ENCODE peak calls at places on chromosomes 5 and 9, in five cellular contexts. C is stimulated activated naive CD4-positive, alpha-beta T cell; O is Kasumi-1; M is HCT116; V is GM12892. J is an unnamed sample.

GRCh38 chr5:116573617-116574431 is 799 bp downstream of the SEMA6A start:
- DNase-seq in C (no peak), O (peak; percentile 34), M (no peak), V (no peak), J (peak; percentile 90)

GRCh38 chr9:96491079-96491879 is 41.3 kb downstream of the HABP4 start:
- DNase-seq in C (no peak), O (no peak), M (peak; percentile 35), V (no peak), J (no peak)

GRCh38 chr5:66658516-66658915 is 62.3 kb downstream of the MAST4 start:
- DNase-seq in C (no peak), O (no peak), M (no peak), V (no peak), J (no peak)

GRCh38 chr9:7533376-7534090 is 266.0 kb downstream of the DMAC1 start:
- DNase-seq in C (no peak), O (no peak), M (no peak), V (no peak), J (no peak)

GRCh38 chr5:97846646-97847045 is 663.6 kb upstream of the RIOK2 start:
- DNase-seq in C (no peak), O (no peak), M (no peak), V (no peak), J (no peak)

GRCh38 chr5:143021595-143021994 is 251.4 kb downstream of the ARHGAP26 start:
- DNase-seq in C (no peak), O (no peak), M (no peak), V (no peak), J (no peak)

GRCh38 chr9:137723396-137724113 is 104.8 kb downstream of the EHMT1 start:
- DNase-seq in C (peak; percentile 46), O (no peak), M (no peak), V (no peak), J (peak; percentile 39)

GRCh38 chr9:98886691-98887229 is 56.9 kb upstream of the COL15A1 start:
- DNase-seq in C (no peak), O (no peak), M (no peak), V (no peak), J (no peak)

GRCh38 chr5:163105456-163105855 is 331.9 kb upstream of the CCNG1 start:
- DNase-seq in C (no peak), O (no peak), M (no peak), V (no peak), J (no peak)

GRCh38 chr5:10726179-10726912 is 34.7 kb downstream of the DAP start:
- DNase-seq in C (no peak), O (no peak), M (no peak), V (no peak), J (no peak)

GRCh38 chr9:27770541-27770940 is 197.3 kb upstream of the C9orf72 start:
- DNase-seq in C (no peak), O (no peak), M (no peak), V (no peak), J (no peak)

GRCh38 chr5:75012748-75013147 is 39.6 kb downstream of the GCNT4 start:
- DNase-seq in C (no peak), O (no peak), M (no peak), V (no peak), J (no peak)

GRCh38 chr5:14173419-14174234 is 30.5 kb downstream of the TRIO start:
- DNase-seq in C (no peak), O (peak; percentile 63), M (no peak), V (no peak), J (no peak)

GRCh38 chr5:142644640-142645361 is 41.1 kb downstream of the FGF1 start:
- DNase-seq in C (no peak), O (no peak), M (peak; percentile 96), V (no peak), J (peak; percentile 97)

GRCh38 chr9:219670-220365 is 5.2 kb downstream of the DOCK8 start:
- DNase-seq in C (no peak), O (peak; percentile 20), M (no peak), V (no peak), J (no peak)

GRCh38 chr5:152097128-152097527 is 172.5 kb upstream of the GLRA1 start:
- DNase-seq in C (no peak), O (no peak), M (no peak), V (no peak), J (no peak)

GRCh38 chr5:59673438-59674058 is 220.0 kb downstream of the PDE4D start:
- DNase-seq in C (peak; percentile 19), O (peak; percentile 77), M (peak; percentile 8), V (no peak), J (peak; percentile 53)

GRCh38 chr9:127692071-127692470 is 14.7 kb upstream of the CFAP157 start:
- DNase-seq in C (no peak), O (no peak), M (no peak), V (no peak), J (peak; percentile 54)

GRCh38 chr9:99824378-99825157 is 2.9 kb downstream of the NR4A3 start:
- DNase-seq in C (peak; percentile 63), O (peak; percentile 57), M (no peak), V (peak; percentile 67), J (peak; percentile 91)

GRCh38 chr5:163094492-163095180 is 342.8 kb upstream of the CCNG1 start:
- DNase-seq in C (no peak), O (no peak), M (no peak), V (no peak), J (no peak)

GRCh38 chr5:149886060-149886459 is 58.5 kb downstream of the PDE6A start:
- DNase-seq in C (no peak), O (no peak), M (no peak), V (no peak), J (no peak)